ENCODE peak calls at places on chromosomes 7 and 10, in six cellular contexts. One of them, this sample, is unnamed.

GRCh38 chr7:55425141-55425752 is 60.1 kb downstream of the LANCL2 start:
- DNase-seq in NCI-H774: no peak
- DNase-seq in Daoy: no peak
- DNase-seq in NCI-H82: no peak
- DNase-seq in activated T-cell treated with anti-CD3 and anti-CD28 coated beads, Interleukin-2, amount 50 U/mL, for 72 hours: no peak
- DNase-seq in HT1080: no peak
- DNase-seq in this sample: no peak

GRCh38 chr7:12583181-12583580 is 12.7 kb downstream of the SCIN start:
- DNase-seq in NCI-H774: no peak
- DNase-seq in Daoy: no peak
- DNase-seq in NCI-H82: no peak
- DNase-seq in activated T-cell treated with anti-CD3 and anti-CD28 coated beads, Interleukin-2, amount 50 U/mL, for 72 hours: no peak
- DNase-seq in HT1080: no peak
- DNase-seq in this sample: no peak

GRCh38 chr10:32031920-32032319 is 24.3 kb downstream of the KIF5B start:
- DNase-seq in NCI-H774: no peak
- DNase-seq in Daoy: no peak
- DNase-seq in NCI-H82: no peak
- DNase-seq in activated T-cell treated with anti-CD3 and anti-CD28 coated beads, Interleukin-2, amount 50 U/mL, for 72 hours: no peak
- DNase-seq in HT1080: no peak
- DNase-seq in this sample: no peak

GRCh38 chr10:2048337-2048973 is 311.1 kb upstream of the ADARB2 start:
- DNase-seq in NCI-H774: no peak
- DNase-seq in Daoy: peak
- DNase-seq in NCI-H82: no peak
- DNase-seq in activated T-cell treated with anti-CD3 and anti-CD28 coated beads, Interleukin-2, amount 50 U/mL, for 72 hours: no peak
- DNase-seq in HT1080: peak
- DNase-seq in this sample: no peak

GRCh38 chr10:15715619-15716227 is 4.0 kb downstream of the ITGA8 start:
- DNase-seq in NCI-H774: no peak
- DNase-seq in Daoy: peak
- DNase-seq in NCI-H82: peak
- DNase-seq in activated T-cell treated with anti-CD3 and anti-CD28 coated beads, Interleukin-2, amount 50 U/mL, for 72 hours: no peak
- DNase-seq in HT1080: no peak
- DNase-seq in this sample: no peak

GRCh38 chr10:3364768-3365480 is 192.3 kb upstream of the PITRM1 start:
- DNase-seq in NCI-H774: peak
- DNase-seq in Daoy: no peak
- DNase-seq in NCI-H82: no peak
- DNase-seq in activated T-cell treated with anti-CD3 and anti-CD28 coated beads, Interleukin-2, amount 50 U/mL, for 72 hours: no peak
- DNase-seq in HT1080: no peak
- DNase-seq in this sample: no peak

GRCh38 chr10:18565006-18565405 is 86.4 kb downstream of the NSUN6 start:
- DNase-seq in NCI-H774: no peak
- DNase-seq in Daoy: no peak
- DNase-seq in NCI-H82: no peak
- DNase-seq in activated T-cell treated with anti-CD3 and anti-CD28 coated beads, Interleukin-2, amount 50 U/mL, for 72 hours: no peak
- DNase-seq in HT1080: no peak
- DNase-seq in this sample: no peak

GRCh38 chr7:27185708-27186449 is 847 bp upstream of the HOXA11 start:
- DNase-seq in NCI-H774: no peak
- DNase-seq in Daoy: peak
- DNase-seq in NCI-H82: peak
- DNase-seq in activated T-cell treated with anti-CD3 and anti-CD28 coated beads, Interleukin-2, amount 50 U/mL, for 72 hours: no peak
- DNase-seq in HT1080: no peak
- DNase-seq in this sample: peak

GRCh38 chr10:87816842-87817178 is 1.2 kb downstream of the ATAD1 start:
- DNase-seq in NCI-H774: no peak
- DNase-seq in Daoy: no peak
- DNase-seq in NCI-H82: no peak
- DNase-seq in activated T-cell treated with anti-CD3 and anti-CD28 coated beads, Interleukin-2, amount 50 U/mL, for 72 hours: no peak
- DNase-seq in HT1080: no peak
- DNase-seq in this sample: no peak

GRCh38 chr7:122010116-122010515 is 133.9 kb downstream of the AASS start:
- DNase-seq in NCI-H774: no peak
- DNase-seq in Daoy: no peak
- DNase-seq in NCI-H82: no peak
- DNase-seq in activated T-cell treated with anti-CD3 and anti-CD28 coated beads, Interleukin-2, amount 50 U/mL, for 72 hours: no peak
- DNase-seq in HT1080: peak
- DNase-seq in this sample: no peak

GRCh38 chr10:29146736-29147135 is 142.1 kb upstream of the LYZL1 start:
- DNase-seq in NCI-H774: no peak
- DNase-seq in Daoy: no peak
- DNase-seq in NCI-H82: no peak
- DNase-seq in activated T-cell treated with anti-CD3 and anti-CD28 coated beads, Interleukin-2, amount 50 U/mL, for 72 hours: no peak
- DNase-seq in HT1080: no peak
- DNase-seq in this sample: no peak

GRCh38 chr7:1240296-1240820 is 7.7 kb downstream of the UNCX start:
- DNase-seq in NCI-H774: no peak
- DNase-seq in Daoy: no peak
- DNase-seq in NCI-H82: no peak
- DNase-seq in activated T-cell treated with anti-CD3 and anti-CD28 coated beads, Interleukin-2, amount 50 U/mL, for 72 hours: no peak
- DNase-seq in HT1080: no peak
- DNase-seq in this sample: no peak

GRCh38 chr10:13528875-13529713 is at the start of gene BEND7:
- DNase-seq in NCI-H774: peak
- DNase-seq in Daoy: peak
- DNase-seq in NCI-H82: peak
- DNase-seq in activated T-cell treated with anti-CD3 and anti-CD28 coated beads, Interleukin-2, amount 50 U/mL, for 72 hours: peak
- DNase-seq in HT1080: no peak
- DNase-seq in this sample: no peak

GRCh38 chr7:94301024-94301588 is 93.6 kb upstream of the COL1A2 start:
- DNase-seq in NCI-H774: no peak
- DNase-seq in Daoy: peak
- DNase-seq in NCI-H82: peak
- DNase-seq in activated T-cell treated with anti-CD3 and anti-CD28 coated beads, Interleukin-2, amount 50 U/mL, for 72 hours: no peak
- DNase-seq in HT1080: peak
- DNase-seq in this sample: peak

This sample was measured in omental fat pad.